ENCODE peak calls at places on chromosome 2, in eight cellular contexts. W is left ventricle myocardium inferior, Y is K562, N is fibroblast of lung, S is spleen, E is tibial artery, I is adipocyte, M is heart right ventricle. K is an unnamed sample.

GRCh38 chr2:234364718-234365117 is 132.2 kb downstream of the ARL4C start:
- DNase-seq in W (no peak), Y (no peak), N (no peak), S (no peak), E (no peak), I (no peak), M (no peak), K (no peak)

GRCh38 chr2:71603851-71604708 is 150.7 kb downstream of the DYSF start:
- DNase-seq in W (peak; percentile 10), Y (no peak), N (no peak), S (peak; percentile 64), E (peak; percentile 12), I (no peak), M (no peak), K (peak; percentile 2)

GRCh38 chr2:105369777-105370690 is 28.8 kb downstream of the FHL2 start:
- DNase-seq in W (peak; percentile 81), Y (peak; percentile 62), N (peak; percentile 80), S (peak; percentile 94), E (peak; percentile 91), I (peak; percentile 93), M (peak; percentile 81), K (peak; percentile 79)

GRCh38 chr2:189799531-189799930 is 15.3 kb downstream of the PMS1 start:
- DNase-seq in W (no peak), Y (no peak), N (peak; percentile 84), S (no peak), E (no peak), I (peak; percentile 68), M (no peak), K (no peak)

GRCh38 chr2:200962821-200963128 is 685 bp downstream of the ORC2 start:
- DNase-seq in W (no peak), Y (no peak), N (no peak), S (no peak), E (no peak), I (no peak), M (no peak), K (no peak)

GRCh38 chr2:208379192-208379591 is 27.4 kb upstream of the PTH2R start:
- DNase-seq in W (no peak), Y (no peak), N (no peak), S (no peak), E (no peak), I (no peak), M (no peak), K (no peak)

GRCh38 chr2:116988303-116988702 is 826.2 kb upstream of the DDX18 start:
- DNase-seq in W (no peak), Y (no peak), N (peak; percentile 48), S (no peak), E (no peak), I (no peak), M (no peak), K (no peak)

GRCh38 chr2:158748925-158749590 is 46.1 kb upstream of the DAPL1 start:
- DNase-seq in W (no peak), Y (no peak), N (no peak), S (no peak), E (no peak), I (no peak), M (no peak), K (no peak)

GRCh38 chr2:225157052-225157451 is 114.8 kb upstream of the DOCK10 start:
- DNase-seq in W (no peak), Y (no peak), N (no peak), S (no peak), E (no peak), I (no peak), M (no peak), K (no peak)

GRCh38 chr2:150888337-150888736 is 373.3 kb downstream of the RBM43 start:
- DNase-seq in W (no peak), Y (no peak), N (peak; percentile 69), S (no peak), E (no peak), I (peak; percentile 18), M (no peak), K (no peak)

GRCh38 chr2:205758051-205758450 is 75.8 kb downstream of the NRP2 start:
- DNase-seq in W (no peak), Y (no peak), N (peak; percentile 96), S (no peak), E (no peak), I (peak; percentile 70), M (no peak), K (no peak)

GRCh38 chr2:238908960-238909951 is 61.4 kb downstream of the TWIST2 start:
- DNase-seq in W (no peak), Y (no peak), N (peak; percentile 46), S (peak; percentile 70), E (peak; percentile 55), I (peak; percentile 25), M (peak; percentile 56), K (no peak)

GRCh38 chr2:120909102-120909501 is 173.4 kb downstream of the GLI2 start:
- DNase-seq in W (no peak), Y (no peak), N (no peak), S (no peak), E (no peak), I (no peak), M (no peak), K (no peak)

GRCh38 chr2:204407209-204408070 is 137.8 kb upstream of the PARD3B start:
- DNase-seq in W (no peak), Y (peak; percentile 39), N (peak; percentile 19), S (no peak), E (no peak), I (peak; percentile 3), M (no peak), K (no peak)

GRCh38 chr2:28062867-28063266 is 172.3 kb downstream of the BABAM2 start:
- DNase-seq in W (no peak), Y (no peak), N (peak; percentile 27), S (no peak), E (no peak), I (no peak), M (no peak), K (no peak)

GRCh38 chr2:16242906-16243305 is 302.6 kb downstream of the MYCN start:
- DNase-seq in W (no peak), Y (no peak), N (no peak), S (no peak), E (no peak), I (no peak), M (no peak), K (no peak)
- H3K9me3 ChIP-seq in W (no peaks in the 10 kb centered on the region), Y (no peaks in the 10 kb centered on the region), N (no peaks in the 10 kb centered on the region), S (no peaks in the 10 kb centered on the region), E (no peaks in the 10 kb centered on the region), I (no peaks in the 10 kb centered on the region), M (no peaks in the 10 kb centered on the region), K (no peaks in the 10 kb centered on the region)

GRCh38 chr2:125560855-125561254 is 1095.1 kb upstream of the GYPC start:
- DNase-seq in W (no peak), Y (no peak), N (no peak), S (no peak), E (no peak), I (no peak), M (no peak), K (no peak)

GRCh38 chr2:125564471-125564870 is 1091.5 kb upstream of the GYPC start:
- DNase-seq in W (no peak), Y (no peak), N (no peak), S (no peak), E (no peak), I (no peak), M (no peak), K (no peak)

GRCh38 chr2:125562924-125563323 is 1093.0 kb upstream of the GYPC start:
- DNase-seq in W (no peak), Y (no peak), N (no peak), S (no peak), E (no peak), I (no peak), M (no peak), K (no peak)

GRCh38 chr2:125559186-125559585 is 1096.8 kb upstream of the GYPC start:
- DNase-seq in W (no peak), Y (no peak), N (no peak), S (no peak), E (no peak), I (no peak), M (no peak), K (no peak)

DNA sequence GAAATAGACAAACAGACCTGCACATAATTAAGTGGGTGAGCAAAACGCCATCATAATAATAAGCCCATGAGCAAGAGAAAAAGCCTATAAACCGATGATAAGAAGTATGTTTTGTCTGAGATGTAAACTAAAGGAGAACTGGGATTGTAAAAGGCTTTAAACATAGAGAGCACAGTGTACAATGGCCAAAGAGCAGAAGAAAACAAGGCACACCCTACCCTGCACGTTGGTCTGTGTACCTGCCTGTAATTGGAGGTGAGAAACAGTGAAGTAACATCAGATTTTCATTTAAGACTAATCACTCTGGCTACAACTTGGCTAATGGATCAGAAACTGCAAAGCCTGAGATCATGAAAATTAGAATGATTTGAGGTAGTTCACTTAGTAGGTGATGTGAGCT is 1094.7 kb upstream of the GYPC start:
- DNase-seq in W (no peak), Y (no peak), N (no peak), S (no peak), E (no peak), I (no peak), M (no peak), K (no peak)
- H3K9me3 ChIP-seq in W (no peaks in the 10 kb centered on the region), Y (no peaks in the 10 kb centered on the region), N (no peaks in the 10 kb centered on the region), S (no peaks in the 10 kb centered on the region), E (no peaks in the 10 kb centered on the region), I (peaks cover 3% of the 10 kb centered on the region), M (no peaks in the 10 kb centered on the region), K (peaks cover 3% of the 10 kb centered on the region)

GRCh38 chr2:172513524-172513900 is 42.4 kb upstream of the PDK1 start:
- DNase-seq in W (no peak), Y (no peak), N (no peak), S (no peak), E (no peak), I (no peak), M (no peak), K (no peak)
- H3K9me3 ChIP-seq in W (peaks cover 38% of the 10 kb centered on the region), Y (peaks cover 22% of the 10 kb centered on the region), N (no peaks in the 10 kb centered on the region), S (peaks cover 27% of the 10 kb centered on the region), E (peaks cover 23% of the 10 kb centered on the region), I (peaks cover 22% of the 10 kb centered on the region), M (peaks cover 46% of the 10 kb centered on the region), K (no peaks in the 10 kb centered on the region)

GRCh38 chr2:174166261-174166660 is 82.1 kb downstream of the OLA1 start:
- DNase-seq in W (no peak), Y (no peak), N (no peak), S (no peak), E (no peak), I (no peak), M (no peak), K (no peak)

GRCh38 chr2:174174741-174175140 is 73.6 kb downstream of the OLA1 start:
- DNase-seq in W (no peak), Y (no peak), N (no peak), S (no peak), E (no peak), I (no peak), M (no peak), K (no peak)

GRCh38 chr2:174171686-174172445 is 76.5 kb downstream of the OLA1 start:
- DNase-seq in W (no peak), Y (no peak), N (no peak), S (no peak), E (no peak), I (no peak), M (no peak), K (no peak)

GRCh38 chr2:174172802-174173355 is 75.5 kb downstream of the OLA1 start:
- DNase-seq in W (no peak), Y (no peak), N (no peak), S (no peak), E (no peak), I (no peak), M (no peak), K (no peak)

DNA sequence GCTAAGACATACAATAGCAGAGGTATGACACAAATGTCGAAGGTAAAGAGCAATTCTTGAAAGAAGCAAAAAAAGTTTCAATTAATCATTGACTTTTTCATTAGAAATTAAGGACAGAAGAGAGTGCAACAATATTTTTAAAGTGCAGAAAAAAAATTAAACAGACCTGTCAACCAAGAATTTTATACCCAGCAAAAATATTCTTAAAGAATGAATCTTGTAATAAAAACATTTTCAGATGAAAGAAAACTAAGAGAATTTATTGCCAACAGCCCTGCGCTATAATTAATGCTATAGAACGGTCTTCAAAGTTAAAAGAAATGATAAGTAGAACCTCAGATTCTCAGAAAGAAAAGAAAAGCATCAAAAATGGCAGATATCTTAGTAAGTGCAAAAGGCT is 79.0 kb downstream of the OLA1 start:
- DNase-seq in W (no peak), Y (no peak), N (no peak), S (no peak), E (no peak), I (no peak), M (no peak), K (no peak)
- H3K9me3 ChIP-seq in W (peaks cover 63% of the 10 kb centered on the region), Y (peaks cover 6% of the 10 kb centered on the region), N (no peaks in the 10 kb centered on the region), S (peaks cover 77% of the 10 kb centered on the region), E (peaks cover 27% of the 10 kb centered on the region), I (peaks cover 21% of the 10 kb centered on the region), M (peaks cover 49% of the 10 kb centered on the region), K (peaks cover 4% of the 10 kb centered on the region)

K was measured in T-helper 17 cell.